ENCODE peak calls at places on chromosomes 6 and 20, in five cellular contexts. One of them, this sample, is unnamed.

GRCh38 chr20:50331469-50332251 is 141.0 kb downstream of the CEBPB start:
- DNase-seq in skeletal muscle cell: no peak
- DNase-seq in activated CD8-positive, alpha-beta memory T cell treated with anti-CD3 and anti-CD28 coated beads, Interleukin-2, amount 50 U/mL, for 4 hours: no peak
- DNase-seq in COR-L47: no peak
- DNase-seq in effector CD8-positive, alpha-beta T cell: no peak
- DNase-seq in this sample: no peak

GRCh38 chr20:64064145-64064698 is 1.2 kb downstream of the TCEA2 start:
- DNase-seq in effector CD8-positive, alpha-beta T cell: no peak
- DNase-seq in activated CD8-positive, alpha-beta memory T cell treated with anti-CD3 and anti-CD28 coated beads, Interleukin-2, amount 50 U/mL, for 4 hours: no peak
- DNase-seq in skeletal muscle cell: no peak
- DNase-seq in COR-L47: no peak
- DNase-seq in this sample: peak

GRCh38 chr6:160730911-160731310 is 28.9 kb downstream of the PLG start:
- DNase-seq in activated CD8-positive, alpha-beta memory T cell treated with anti-CD3 and anti-CD28 coated beads, Interleukin-2, amount 50 U/mL, for 4 hours: no peak
- DNase-seq in COR-L47: no peak
- DNase-seq in skeletal muscle cell: no peak
- DNase-seq in effector CD8-positive, alpha-beta T cell: no peak
- DNase-seq in this sample: peak

GRCh38 chr6:36335465-36336209 is 1.1 kb downstream of the BNIP5 start:
- DNase-seq in activated CD8-positive, alpha-beta memory T cell treated with anti-CD3 and anti-CD28 coated beads, Interleukin-2, amount 50 U/mL, for 4 hours: no peak
- DNase-seq in effector CD8-positive, alpha-beta T cell: no peak
- DNase-seq in COR-L47: no peak
- DNase-seq in skeletal muscle cell: no peak
- DNase-seq in this sample: no peak

GRCh38 chr20:47054945-47055344 is 160.3 kb downstream of the EYA2 start:
- DNase-seq in skeletal muscle cell: no peak
- DNase-seq in effector CD8-positive, alpha-beta T cell: no peak
- DNase-seq in COR-L47: no peak
- DNase-seq in activated CD8-positive, alpha-beta memory T cell treated with anti-CD3 and anti-CD28 coated beads, Interleukin-2, amount 50 U/mL, for 4 hours: no peak
- DNase-seq in this sample: no peak

GRCh38 chr6:129598244-129599187 is 111.5 kb downstream of the ARHGAP18 start:
- DNase-seq in COR-L47: peak
- DNase-seq in activated CD8-positive, alpha-beta memory T cell treated with anti-CD3 and anti-CD28 coated beads, Interleukin-2, amount 50 U/mL, for 4 hours: no peak
- DNase-seq in effector CD8-positive, alpha-beta T cell: no peak
- DNase-seq in skeletal muscle cell: no peak
- DNase-seq in this sample: peak

GRCh38 chr20:2917266-2917665 is 44.0 kb downstream of the PTPRA start:
- DNase-seq in activated CD8-positive, alpha-beta memory T cell treated with anti-CD3 and anti-CD28 coated beads, Interleukin-2, amount 50 U/mL, for 4 hours: no peak
- DNase-seq in effector CD8-positive, alpha-beta T cell: no peak
- DNase-seq in skeletal muscle cell: no peak
- DNase-seq in COR-L47: no peak
- DNase-seq in this sample: no peak

GRCh38 chr20:51624157-51624731 is 81.7 kb upstream of the NFATC2 start:
- DNase-seq in effector CD8-positive, alpha-beta T cell: peak
- DNase-seq in skeletal muscle cell: no peak
- DNase-seq in activated CD8-positive, alpha-beta memory T cell treated with anti-CD3 and anti-CD28 coated beads, Interleukin-2, amount 50 U/mL, for 4 hours: peak
- DNase-seq in COR-L47: peak
- DNase-seq in this sample: peak

GRCh38 chr6:127868338-127868737 is 32.5 kb downstream of the THEMIS start:
- DNase-seq in skeletal muscle cell: no peak
- DNase-seq in COR-L47: no peak
- DNase-seq in activated CD8-positive, alpha-beta memory T cell treated with anti-CD3 and anti-CD28 coated beads, Interleukin-2, amount 50 U/mL, for 4 hours: no peak
- DNase-seq in effector CD8-positive, alpha-beta T cell: no peak
- DNase-seq in this sample: no peak

GRCh38 chr6:139173172-139173571 is 38.3 kb downstream of the HECA start:
- DNase-seq in COR-L47: no peak
- DNase-seq in skeletal muscle cell: no peak
- DNase-seq in effector CD8-positive, alpha-beta T cell: no peak
- DNase-seq in activated CD8-positive, alpha-beta memory T cell treated with anti-CD3 and anti-CD28 coated beads, Interleukin-2, amount 50 U/mL, for 4 hours: no peak
- DNase-seq in this sample: no peak